ENCODE peak calls at places on chromosomes 1 and 21, in five cellular contexts. V, O, E, L and D are unnamed samples.

GRCh38 chr1:87688136-87688535 is 359.5 kb downstream of the LMO4 start:
- DNase-seq in L (no peak), V (no peak), E (no peak), O (no peak), D (no peak)

GRCh38 chr1:20141466-20141865 is 2.3 kb downstream of the PLA2G2F start:
- DNase-seq in O (no peak), E (no peak), V (no peak), L (no peak), D (no peak)

GRCh38 chr1:200784576-200784975 is 45.9 kb downstream of the CAMSAP2 start:
- DNase-seq in O (peak), E (no peak), V (no peak), L (no peak), D (no peak)

GRCh38 chr1:72516264-72516663 is 233.9 kb upstream of the NEGR1 start:
- DNase-seq in E (no peak), L (no peak), O (no peak), V (no peak), D (no peak)

GRCh38 chr1:19981170-19981506 is 1.7 kb upstream of the PLA2G2A start:
- DNase-seq in O (no peak), E (no peak), L (no peak), V (no peak), D (no peak)

GRCh38 chr1:60765204-60765603 is 317.2 kb upstream of the NFIA start:
- DNase-seq in L (no peak), E (no peak), V (peak), O (no peak), D (peak)

GRCh38 chr1:230255991-230256390 is 170.1 kb downstream of the PGBD5 start:
- DNase-seq in E (no peak), V (no peak), O (no peak), L (no peak), D (no peak)

GRCh38 chr1:59522925-59523505 is 226.1 kb downstream of the FGGY start:
- DNase-seq in L (no peak), O (no peak), E (no peak), V (no peak), D (no peak)

GRCh38 chr21:45087022-45087823 is 12.8 kb downstream of the ADARB1 start:
- DNase-seq in E (no peak), O (peak), V (no peak), L (no peak), D (peak)

GRCh38 chr1:175673236-175674150 is 69.9 kb downstream of the TNR start:
- DNase-seq in V (no peak), E (no peak), L (no peak), O (no peak), D (peak)

GRCh38 chr1:36884029-36884701 is 150.2 kb downstream of the GRIK3 start:
- DNase-seq in V (no peak), L (no peak), O (no peak), E (no peak), D (no peak)

GRCh38 chr1:108009603-108010195 is 44.7 kb upstream of the VAV3 start:
- DNase-seq in V (no peak), E (no peak), O (peak), L (no peak), D (peak)

GRCh38 chr1:117607471-117607870 is 1.6 kb downstream of the TENT5C start:
- DNase-seq in V (peak), O (no peak), L (no peak), E (no peak), D (no peak)

GRCh38 chr1:23598424-23598823 is 39.1 kb upstream of the ID3 start:
- DNase-seq in V (no peak), E (no peak), L (no peak), O (no peak), D (no peak)

GRCh38 chr1:22163578-22163977 is 20.7 kb upstream of the WNT4 start:
- DNase-seq in E (no peak), O (no peak), L (no peak), V (no peak), D (no peak)

GRCh38 chr1:6496360-6496704 is 4.9 kb upstream of the PLEKHG5 start:
- DNase-seq in E (no peak), L (no peak), O (no peak), V (no peak), D (no peak)

GRCh38 chr1:14282583-14283186 is 315.8 kb upstream of the KAZN start:
- DNase-seq in V (no peak), O (no peak), L (no peak), E (no peak), D (peak)

GRCh38 chr1:81920245-81920740 is 119.6 kb downstream of the ADGRL2 start:
- DNase-seq in L (peak), O (peak), E (no peak), V (peak), D (peak)

GRCh38 chr21:29436143-29436542 is 137.4 kb downstream of the BACH1 start:
- DNase-seq in L (no peak), V (no peak), E (no peak), O (no peak), D (peak)

GRCh38 chr1:169604781-169605560 is 18.7 kb upstream of the F5 start:
- DNase-seq in V (no peak), O (no peak), E (no peak), L (no peak), D (no peak)

GRCh38 chr1:19648689-19649088 is 4.6 kb downstream of the NBL1 start:
- DNase-seq in L (no peak), V (no peak), E (no peak), O (no peak), D (peak)

GRCh38 chr1:184556665-184557064 is 169.8 kb downstream of the C1orf21 start:
- DNase-seq in V (no peak), O (no peak), L (no peak), E (no peak), D (no peak)

GRCh38 chr1:231162970-231163830 is 1.3 kb downstream of the TRIM67 start:
- DNase-seq in O (no peak), E (no peak), L (no peak), V (no peak), D (no peak)

GRCh38 chr1:47219001-47219400 is 13.0 kb downstream of the TAL1 start:
- DNase-seq in V (no peak), E (no peak), L (no peak), O (no peak), D (no peak)

GRCh38 chr1:54987830-54988705 is 7.6 kb downstream of the TMEM61 start:
- DNase-seq in O (peak), E (no peak), L (no peak), V (no peak), D (peak)

GRCh38 chr1:196372896-196373536 is 235.2 kb downstream of the KCNT2 start:
- DNase-seq in E (peak), V (no peak), L (no peak), O (peak), D (peak)

GRCh38 chr21:44443291-44443890 is 11.9 kb upstream of the LRRC3 start:
- DNase-seq in V (peak), L (no peak), O (no peak), E (no peak), D (no peak)

GRCh38 chr1:64006276-64007051 is 197.0 kb upstream of the UBE2U start:
- DNase-seq in V (peak), E (peak), O (peak), L (no peak), D (peak)

GRCh38 chr21:34029724-34030528 is 43.5 kb upstream of the MRPS6 start:
- DNase-seq in V (peak), L (no peak), E (peak), O (peak), D (peak)

GRCh38 chr1:168903237-168903830 is 174.3 kb upstream of the DPT start:
- DNase-seq in E (no peak), O (no peak), L (no peak), V (no peak), D (no peak)

GRCh38 chr1:208170252-208170651 is 73.9 kb downstream of the PLXNA2 start:
- DNase-seq in O (no peak), V (peak), E (no peak), L (peak), D (no peak)

GRCh38 chr1:51249445-51249844 is 13.4 kb downstream of the RNF11 start:
- DNase-seq in E (no peak), O (no peak), V (no peak), L (no peak), D (peak)

GRCh38 chr1:1684031-1684681 is 8.4 kb downstream of the SLC35E2B start:
- DNase-seq in V (no peak), E (no peak), L (no peak), O (no peak), D (no peak)

GRCh38 chr1:2972879-2973575 is 48.2 kb upstream of the ACTRT2 start:
- DNase-seq in O (no peak), L (no peak), V (no peak), E (no peak), D (no peak)

GRCh38 chr1:108609483-108610066 is 49.7 kb downstream of the EEIG2 start:
- DNase-seq in E (no peak), V (no peak), O (no peak), L (no peak), D (no peak)

GRCh38 chr1:164757627-164758026 is 198.6 kb downstream of the PBX1 start:
- DNase-seq in O (no peak), V (no peak), L (no peak), E (no peak), D (no peak)

GRCh38 chr1:164756741-164757140 is 197.8 kb downstream of the PBX1 start:
- DNase-seq in L (no peak), E (no peak), V (no peak), O (peak), D (no peak)

GRCh38 chr1:164755674-164756073 is 196.7 kb downstream of the PBX1 start:
- DNase-seq in E (no peak), V (no peak), L (no peak), O (no peak), D (no peak)

GRCh38 chr1:164753521-164754077 is 194.6 kb downstream of the PBX1 start:
- DNase-seq in O (no peak), E (no peak), V (no peak), L (no peak), D (peak)

GRCh38 chr1:164754088-164754600 is 195.2 kb downstream of the PBX1 start:
- DNase-seq in O (peak), L (peak), V (peak), E (no peak), D (peak)
- H3K4me3 ChIP-seq in O (no peak), L (no peak), V (no peak), E (no peak), D (no peak)

GRCh38 chr1:147486876-147487656 is 54.2 kb upstream of the BCL9 start:
- DNase-seq in E (no peak), O (no peak), L (no peak), V (no peak), D (no peak)

GRCh38 chr1:147493349-147493748 is 48.0 kb upstream of the BCL9 start:
- DNase-seq in V (no peak), O (no peak), E (no peak), L (no peak), D (no peak)

GRCh38 chr1:147492207-147492606 is 49.1 kb upstream of the BCL9 start:
- DNase-seq in O (no peak), E (no peak), L (no peak), V (no peak), D (no peak)

GRCh38 chr1:147494998-147495580 is 46.2 kb upstream of the BCL9 start:
- DNase-seq in L (peak), E (peak), V (peak), O (peak), D (peak)

GRCh38 chr1:147491098-147491497 is 50.2 kb upstream of the BCL9 start:
- DNase-seq in V (no peak), O (no peak), L (no peak), E (no peak), D (no peak)
- TF ChIP-seq CTCF in V (no peak), O (no peak), L (no peak), E (no peak), D (no peak)

DNA sequence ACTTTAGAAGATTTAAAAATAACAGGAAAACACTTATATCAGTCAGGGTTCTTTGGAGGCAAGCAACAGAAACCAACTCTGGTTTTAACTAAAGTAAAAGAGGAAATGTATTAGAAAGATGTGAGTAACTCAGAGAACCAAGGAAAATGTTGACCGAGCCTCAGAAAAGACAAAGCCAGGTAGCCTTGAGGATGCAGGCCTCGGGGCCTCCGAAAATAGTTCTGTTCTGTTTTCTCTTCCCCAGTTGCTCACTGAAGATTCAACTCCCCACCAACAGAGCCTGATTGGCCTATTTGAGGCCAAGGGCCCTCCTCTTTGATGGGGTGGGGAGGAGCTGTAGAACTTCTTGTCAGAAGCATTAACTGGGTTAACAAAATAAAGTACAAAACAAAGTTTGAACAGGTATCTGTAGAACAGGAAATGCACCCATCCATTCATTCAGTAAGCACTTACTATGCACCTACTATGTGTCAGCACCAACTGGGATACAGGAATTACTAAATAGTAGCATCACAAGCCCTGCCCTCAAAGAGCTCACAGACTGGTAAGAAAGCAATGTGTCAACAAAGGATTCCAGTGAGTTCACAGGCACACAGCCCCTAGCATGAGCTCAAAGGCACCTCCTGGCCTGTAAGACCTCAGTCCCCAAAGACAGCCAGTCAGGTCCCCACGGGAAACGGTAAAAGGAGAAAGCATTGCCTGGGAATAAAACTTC is 12.6 kb downstream of the SLAMF8 start:
- DNase-seq in E (no peak), V (no peak), O (no peak), L (no peak), D (no peak)
- H3K4me3 ChIP-seq in E (no peak), V (no peak), O (no peak), L (no peak), D (no peak)

GRCh38 chr1:41779350-41779749 is 139.4 kb downstream of the HIVEP3 start:
- DNase-seq in E (no peak), O (no peak), V (no peak), L (no peak), D (no peak)
- TF ChIP-seq CTCF in E (no peak), O (peak), V (no peak), L (no peak), D (peak)

DNA sequence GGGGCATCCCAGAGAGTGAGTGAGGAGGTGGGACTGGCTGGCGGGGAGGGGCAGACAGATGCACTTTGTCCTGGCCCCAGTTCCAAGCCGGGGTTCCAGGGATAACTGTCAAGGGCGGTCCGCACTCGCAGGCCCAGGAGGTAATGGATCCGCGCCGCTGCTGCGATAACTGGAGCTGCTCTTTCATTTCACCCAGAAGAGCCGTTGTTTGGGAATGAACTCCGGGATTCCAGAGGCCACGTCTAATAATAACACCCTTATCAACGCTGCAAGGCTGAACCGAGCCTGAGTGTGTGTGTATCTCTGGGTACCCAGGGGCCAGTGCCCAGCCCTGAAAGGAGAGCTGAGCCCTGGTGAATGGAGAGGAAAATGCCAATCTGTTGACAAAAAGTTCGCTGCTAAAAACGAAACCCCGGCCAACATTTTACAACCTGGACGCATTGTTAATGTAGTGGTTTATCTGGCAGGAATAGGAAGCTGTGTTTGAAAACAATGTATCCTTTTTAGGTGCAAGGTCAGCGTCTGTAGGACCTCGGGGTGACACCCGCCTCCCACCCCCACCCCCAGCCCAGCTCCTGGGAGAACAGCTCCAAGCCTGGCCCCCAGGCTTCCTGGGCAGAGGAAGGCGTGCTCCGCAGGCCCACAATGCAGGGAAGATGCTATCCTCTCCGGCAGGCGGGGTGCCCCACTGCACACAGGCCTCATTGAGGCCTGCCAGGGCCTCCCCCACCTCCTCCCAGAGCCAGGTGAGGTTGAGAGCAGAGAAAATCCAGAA is 119.7 kb downstream of the PROX1 start:
- DNase-seq in V (peak), L (peak), E (no peak), O (peak), D (peak)
- H3K4me3 ChIP-seq in V (no peak), L (no peak), E (no peak), O (peak), D (peak)

GRCh38 chr21:18840239-18840638 is 436.7 kb upstream of the TMPRSS15 start:
- DNase-seq in V (no peak), L (no peak), O (no peak), E (no peak), D (no peak)
- TF ChIP-seq CTCF in V (no peak), L (no peak), O (no peak), E (no peak), D (peak)